ENCODE peak calls at places on chromosomes 1 and 21, in four cellular contexts. N is stimulated activated CD4-positive, alpha-beta T cell treated with anti-CD3 and anti-CD28 coated beads, Interleukin-12 subunit alpha, Interleukin-12 subunit beta, amount 100 ng/mL, for 24 hours; S is smooth muscle cell of the brain vasculature; V is ELF-1. Z is an unnamed sample.

GRCh38 chr1:39294531-39294930 is 90.0 kb downstream of the MACF1 start:
- DNase-seq in N (no peak), S (no peak), V (no peak), Z (no peak)

GRCh38 chr21:33403786-33404571 is 766 bp downstream of the IFNGR2 start:
- DNase-seq in N (no peak), S (no peak), V (peak; percentile 72), Z (no peak)

GRCh38 chr1:156162430-156163037 is 9.1 kb downstream of the SEMA4A start:
- DNase-seq in N (no peak), S (no peak), V (peak; percentile 49), Z (no peak)

GRCh38 chr1:111943056-111943455 is 46.4 kb downstream of the KCND3 start:
- DNase-seq in N (no peak), S (no peak), V (no peak), Z (no peak)

GRCh38 chr1:30722175-30722537 is 1.2 kb downstream of the MATN1 start:
- DNase-seq in N (no peak), S (no peak), V (no peak), Z (no peak)

GRCh38 chr1:39858315-39858714 is 25.0 kb downstream of the TRIT1 start:
- DNase-seq in N (no peak), S (no peak), V (no peak), Z (no peak)

GRCh38 chr21:21137986-21138385 is 139.8 kb downstream of the NCAM2 start:
- DNase-seq in N (no peak), S (no peak), V (no peak), Z (no peak)

GRCh38 chr1:2189459-2190425 is 4.8 kb downstream of the FAAP20 start:
- DNase-seq in N (peak; percentile 78), S (peak; percentile 87), V (peak; percentile 97), Z (peak; percentile 80)